ENCODE peak calls at places on chromosomes 7 and 10, in five cellular contexts. Z is HCT116, D is cardiac muscle cell, Q is fibroblast of lung, S is breast epithelium. A is an unnamed sample.

GRCh38 chr10:131980757-131981428 is 830 bp downstream of the BNIP3 start:
- DNase-seq in S (no peak), Z (no peak), Q (no peak), D (peak; percentile 46), A (peak; percentile 27)

GRCh38 chr7:107584716-107585115 is 4.7 kb downstream of the BCAP29 start:
- DNase-seq in D (no peak), Q (no peak), Z (no peak), S (no peak), A (no peak)

GRCh38 chr7:32161708-32162107 is 91.5 kb upstream of the PDE1C start:
- DNase-seq in D (no peak), Z (no peak), Q (peak; percentile 34), S (no peak), A (no peak)

GRCh38 chr7:46764100-46764941 is 817.6 kb downstream of the TNS3 start:
- DNase-seq in D (no peak), Z (peak; percentile 95), S (no peak), Q (peak; percentile 97), A (peak; percentile 76)

GRCh38 chr10:24299587-24300258 is 90.8 kb downstream of the KIAA1217 start:
- DNase-seq in Z (no peak), Q (no peak), D (no peak), S (no peak), A (no peak)

GRCh38 chr7:2019693-2020511 is 212.8 kb downstream of the MAD1L1 start:
- DNase-seq in Q (peak; percentile 96), D (no peak), Z (no peak), S (no peak), A (peak; percentile 69)

GRCh38 chr7:158494162-158494586 is 93.4 kb downstream of the PTPRN2 start:
- DNase-seq in D (no peak), Z (no peak), Q (no peak), S (no peak), A (no peak)

GRCh38 chr10:33822774-33823173 is 488.3 kb upstream of the NRP1 start:
- DNase-seq in S (no peak), D (no peak), Z (no peak), Q (no peak), A (no peak)

GRCh38 chr7:7002416-7003062 is 176.5 kb upstream of the CCZ1B start:
- DNase-seq in Z (no peak), S (no peak), Q (no peak), D (no peak), A (no peak)

GRCh38 chr10:73413528-73414229 is at the start of gene ANXA7:
- DNase-seq in Q (peak; percentile 80), S (peak; percentile 91), D (peak; percentile 95), Z (peak; percentile 68), A (peak; percentile 94)

GRCh38 chr7:131935180-131935579 is 378.8 kb upstream of the PODXL start:
- DNase-seq in D (no peak), Q (no peak), S (no peak), Z (no peak), A (no peak)

GRCh38 chr7:22371878-22372277 is 14.9 kb upstream of the RAPGEF5 start:
- DNase-seq in S (no peak), D (no peak), Q (no peak), Z (no peak), A (no peak)

GRCh38 chr7:42232275-42232674 is 4.7 kb downstream of the GLI3 start:
- DNase-seq in Z (no peak), S (no peak), D (no peak), Q (peak; percentile 56), A (no peak)

GRCh38 chr7:64555046-64555445 is 7.8 kb downstream of the ZNF680 start:
- DNase-seq in D (no peak), S (no peak), Z (no peak), Q (no peak), A (no peak)

GRCh38 chr10:94115725-94116124 is 122.0 kb downstream of the PLCE1 start:
- DNase-seq in Q (no peak), D (no peak), Z (peak; percentile 40), S (no peak), A (no peak)

DNA sequence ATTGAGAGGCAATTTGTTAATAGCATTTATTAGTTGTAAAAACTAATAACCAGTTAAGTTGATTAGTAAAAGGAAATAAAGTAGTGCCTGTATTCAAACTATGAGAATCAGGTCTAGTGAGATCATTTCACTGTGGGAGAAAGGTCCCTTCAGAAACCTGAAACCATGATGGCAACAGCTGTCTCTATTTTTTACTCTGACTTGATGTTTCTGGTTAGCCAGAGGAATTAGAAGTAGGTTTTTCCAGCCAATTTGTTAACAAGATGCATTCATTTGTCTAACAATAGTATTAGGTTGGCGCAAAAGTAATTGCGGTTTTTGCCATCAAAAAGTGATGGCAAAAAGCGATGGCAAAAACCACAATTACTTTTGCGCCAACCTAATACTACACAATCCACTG is 272.2 kb upstream of the YAE1 start:
- DNase-seq in Z (no peak), S (no peak), Q (no peak), D (no peak), A (no peak)
- TF ChIP-seq CTCF in Z (no peak), S (no peak), Q (no peak), D (no peak), A (no peak)

GRCh38 chr10:11329055-11329673 is 282.3 kb downstream of the USP6NL start:
- DNase-seq in D (no peak), Q (no peak), Z (no peak), S (no peak), A (no peak)
- H3K36me3 ChIP-seq in D (peaks cover 9% of the 10 kb centered on the region), Q (peaks cover 2% of the 10 kb centered on the region), Z (no peaks in the 10 kb centered on the region), S (no peaks in the 10 kb centered on the region), A (peaks cover 99% of the 10 kb centered on the region)

GRCh38 chr10:3807221-3807927 is 22.4 kb upstream of the KLF6 start:
- DNase-seq in D (no peak), Q (no peak), Z (no peak), S (no peak), A (no peak)
- H3K4me1 ChIP-seq in D (peaks cover 34% of the 10 kb centered on the region), Q (peaks cover 39% of the 10 kb centered on the region), Z (peaks cover 60% of the 10 kb centered on the region), S (peaks cover 8% of the 10 kb centered on the region), A (peaks cover 78% of the 10 kb centered on the region)

GRCh38 chr10:111146025-111146640 is 69.3 kb downstream of the ADRA2A start:
- DNase-seq in Q (no peak), Z (no peak), D (no peak), S (no peak), A (no peak)
- TF ChIP-seq CTCF in Q (no peak), Z (no peak), D (no peak), S (no peak), A (no peak)